ENCODE peak calls at places on chromosomes 11 and 22, in nine cellular contexts. X, Y, G, S, J, T, E, N and Q are unnamed samples.

GRCh38 chr11:123391646-123392348 is 38.3 kb upstream of the GRAMD1B start:
- DNase-seq in J (no peak), Y (no peak), S (no peak), X (no peak), E (no peak), T (no peak), N (no peak), G (no peak), Q (no peak)

GRCh38 chr11:116773203-116774112 is 671 bp upstream of the BUD13 start:
- DNase-seq in G (no peak), E (no peak), N (peak), S (no peak), X (no peak), T (no peak), Y (no peak), J (no peak), Q (peak)

GRCh38 chr11:106988151-106988806 is 30.0 kb downstream of the GUCY1A2 start:
- DNase-seq in Y (no peak), N (peak), J (no peak), E (no peak), S (no peak), T (no peak), G (peak), X (peak), Q (peak)

GRCh38 chr11:92702771-92703170 is 266.7 kb upstream of the MTNR1B start:
- DNase-seq in J (no peak), N (peak), Y (no peak), G (no peak), S (no peak), E (no peak), X (peak), T (no peak), Q (peak)

GRCh38 chr11:6438979-6439571 is 1.7 kb downstream of the HPX start:
- DNase-seq in X (peak), J (no peak), T (peak), E (peak), Y (no peak), S (peak), G (peak), N (peak), Q (peak)

GRCh38 chr22:36052505-36052941 is 23.9 kb upstream of the RBFOX2 start:
- DNase-seq in G (peak), N (peak), S (peak), J (no peak), X (peak), E (peak), T (no peak), Y (no peak), Q (peak)

GRCh38 chr11:76316726-76317125 is 64.2 kb downstream of the THAP12 start:
- DNase-seq in T (no peak), Y (no peak), X (no peak), S (no peak), G (peak), J (no peak), E (no peak), N (no peak), Q (no peak)

GRCh38 chr11:34620820-34621792 is at the start of gene EHF:
- DNase-seq in X (no peak), S (peak), J (no peak), Y (no peak), N (no peak), T (no peak), G (no peak), E (no peak), Q (peak)